ENCODE peak calls at places on chromosome 2, in nine cellular contexts. V is activated T-cell treated with anti-CD3 and anti-CD28 coated beads, Interleukin-2, amount 50 U/mL, for 4 hours; K is mesothelial cell of epicardium; P is T-helper 9 cell; X is germinal center; E is activated CD4-positive, alpha-beta T cell treated with anti-CD3 and anti-CD28 coated beads, Interleukin-2, amount 50 U/mL, for 48 hours; U is NCI-H1694; S is Caki2; D is ELF-1. T is an unnamed sample.
A peak's percentile ranks its signal among the peaks of the same experiment; 100 is the strongest.

GRCh38 chr2:205684871-205685313 is 2.6 kb downstream of the NRP2 start:
- DNase-seq in V (no peak), K (no peak), P (no peak), X (no peak), E (no peak), U (no peak), S (peak; percentile 78), D (peak; percentile 64), T (no peak)

GRCh38 chr2:207993141-207993763 is 32.1 kb downstream of the PLEKHM3 start:
- DNase-seq in V (no peak), K (no peak), P (no peak), X (no peak), E (no peak), U (no peak), S (no peak), D (no peak), T (no peak)

GRCh38 chr2:56132138-56132537 is 51.7 kb upstream of the CCDC85A start:
- DNase-seq in V (no peak), K (no peak), P (no peak), X (peak; percentile 3), E (no peak), U (peak; percentile 69), S (peak; percentile 15), D (no peak), T (no peak)

GRCh38 chr2:26273501-26273900 is 28.8 kb downstream of the HADHB start:
- DNase-seq in V (no peak), K (no peak), P (no peak), X (no peak), E (no peak), U (no peak), S (no peak), D (no peak), T (no peak)

GRCh38 chr2:46393865-46394264 is 85.5 kb upstream of the TMEM247 start:
- DNase-seq in V (no peak), K (no peak), P (no peak), X (no peak), E (no peak), U (no peak), S (no peak), D (no peak), T (no peak)

GRCh38 chr2:99694331-99694730 is 204.5 kb upstream of the REV1 start:
- DNase-seq in V (no peak), K (no peak), P (no peak), X (no peak), E (no peak), U (no peak), S (no peak), D (no peak), T (no peak)

GRCh38 chr2:108575132-108575966 is 41.1 kb downstream of the LIMS1 start:
- DNase-seq in V (no peak), K (no peak), P (no peak), X (no peak), E (no peak), U (no peak), S (peak; percentile 53), D (no peak), T (no peak)

GRCh38 chr2:9627310-9627709 is 3.5 kb downstream of the YWHAQ start:
- DNase-seq in V (no peak), K (no peak), P (no peak), X (no peak), E (peak; percentile 25), U (no peak), S (no peak), D (no peak), T (peak; percentile 8)

GRCh38 chr2:85066874-85067351 is 66.3 kb upstream of the TCF7L1 start:
- DNase-seq in V (no peak), K (peak; percentile 45), P (no peak), X (peak; percentile 60), E (peak; percentile 69), U (peak; percentile 87), S (peak; percentile 39), D (peak; percentile 96), T (peak; percentile 6)

GRCh38 chr2:58194451-58194850 is 46.7 kb downstream of the FANCL start:
- DNase-seq in V (no peak), K (no peak), P (no peak), X (no peak), E (no peak), U (no peak), S (no peak), D (no peak), T (no peak)

GRCh38 chr2:172704072-172704936 is 31.3 kb upstream of the RAPGEF4 start:
- DNase-seq in V (no peak), K (no peak), P (no peak), X (no peak), E (no peak), U (peak; percentile 28), S (peak; percentile 22), D (no peak), T (no peak)

GRCh38 chr2:64781991-64782390 is 128.3 kb upstream of the SERTAD2 start:
- DNase-seq in V (no peak), K (no peak), P (no peak), X (no peak), E (no peak), U (no peak), S (no peak), D (no peak), T (no peak)

GRCh38 chr2:236156095-236156859 is 11.9 kb downstream of the GBX2 start:
- DNase-seq in V (no peak), K (no peak), P (no peak), X (no peak), E (no peak), U (no peak), S (no peak), D (no peak), T (no peak)

GRCh38 chr2:163155279-163155883 is 316.8 kb upstream of the KCNH7 start:
- DNase-seq in V (no peak), K (no peak), P (no peak), X (peak; percentile 10), E (no peak), U (peak; percentile 40), S (peak; percentile 29), D (no peak), T (no peak)

GRCh38 chr2:8148260-8148880 is 533.5 kb upstream of the ID2 start:
- DNase-seq in V (no peak), K (no peak), P (no peak), X (no peak), E (no peak), U (no peak), S (peak; percentile 41), D (no peak), T (no peak)

GRCh38 chr2:176652300-176653182 is 383.3 kb downstream of the MTX2 start:
- DNase-seq in V (no peak), K (no peak), P (no peak), X (peak; percentile 41), E (no peak), U (peak; percentile 52), S (peak; percentile 41), D (peak; percentile 13), T (no peak)

GRCh38 chr2:176234966-176235365 is 34.3 kb upstream of the MTX2 start:
- DNase-seq in V (no peak), K (no peak), P (no peak), X (no peak), E (no peak), U (no peak), S (no peak), D (no peak), T (no peak)

GRCh38 chr2:180050246-180050645 is 43.1 kb upstream of the CWC22 start:
- DNase-seq in V (no peak), K (no peak), P (no peak), X (no peak), E (no peak), U (no peak), S (no peak), D (no peak), T (no peak)

GRCh38 chr2:26913599-26914285 is 56.7 kb upstream of the MAPRE3 start:
- DNase-seq in V (no peak), K (no peak), P (no peak), X (no peak), E (no peak), U (no peak), S (no peak), D (no peak), T (no peak)

GRCh38 chr2:148642891-148643416 is 1.6 kb upstream of the EPC2 start:
- DNase-seq in V (no peak), K (no peak), P (no peak), X (no peak), E (no peak), U (no peak), S (no peak), D (no peak), T (no peak)

GRCh38 chr2:10617241-10617640 is 72.5 kb downstream of the NOL10 start:
- DNase-seq in V (no peak), K (no peak), P (no peak), X (no peak), E (no peak), U (no peak), S (no peak), D (no peak), T (no peak)

GRCh38 chr2:112821142-112821541 is 15.4 kb downstream of the IL1B start:
- DNase-seq in V (no peak), K (no peak), P (no peak), X (no peak), E (peak; percentile 50), U (no peak), S (no peak), D (no peak), T (peak; percentile 31)

GRCh38 chr2:486381-486780 is 190.8 kb downstream of the TMEM18 start:
- DNase-seq in V (no peak), K (no peak), P (no peak), X (no peak), E (no peak), U (no peak), S (no peak), D (no peak), T (no peak)

GRCh38 chr2:145729993-145730770 is 1210.3 kb upstream of the ZEB2 start:
- DNase-seq in V (no peak), K (no peak), P (no peak), X (no peak), E (no peak), U (peak; percentile 5), S (no peak), D (no peak), T (no peak)

GRCh38 chr2:193608451-193608850 is 1413.7 kb upstream of the TMEFF2 start:
- DNase-seq in V (no peak), K (no peak), P (no peak), X (no peak), E (no peak), U (no peak), S (no peak), D (no peak), T (no peak)

GRCh38 chr2:86646329-86646728 is 22.7 kb upstream of the RNF103 start:
- DNase-seq in V (no peak), K (no peak), P (no peak), X (no peak), E (no peak), U (no peak), S (no peak), D (no peak), T (no peak)

GRCh38 chr2:136131961-136132839 is 14.3 kb upstream of the CXCR4 start:
- DNase-seq in V (peak; percentile 53), K (no peak), P (peak; percentile 60), X (peak; percentile 84), E (peak; percentile 62), U (no peak), S (no peak), D (no peak), T (peak; percentile 70)

GRCh38 chr2:197256021-197256420 is 54.6 kb downstream of the ANKRD44 start:
- DNase-seq in V (no peak), K (no peak), P (no peak), X (no peak), E (no peak), U (no peak), S (no peak), D (no peak), T (no peak)

GRCh38 chr2:109081374-109081773 is 47.6 kb upstream of the SH3RF3 start:
- DNase-seq in V (no peak), K (no peak), P (no peak), X (no peak), E (no peak), U (no peak), S (no peak), D (no peak), T (no peak)

GRCh38 chr2:112644155-112644932 is 1.4 kb upstream of the SLC20A1 start:
- DNase-seq in V (no peak), K (no peak), P (no peak), X (no peak), E (no peak), U (no peak), S (peak; percentile 77), D (peak; percentile 54), T (no peak)

GRCh38 chr2:240713928-240714746 is 22.5 kb downstream of the AQP12A start:
- DNase-seq in V (no peak), K (no peak), P (no peak), X (no peak), E (no peak), U (no peak), S (no peak), D (no peak), T (no peak)

T was measured in stimulated activated naive CD4-positive, alpha-beta T cell treated with Interleukin-2 at 50 U/mL for 16 hours.